ENCODE peak calls at places on chromosomes 6 and 20, in four cellular contexts. T is tibial artery, F is lung, E is ovary. P is an unnamed sample. For H3K9me3, the result is how much of the 10 kb centered on the place peaks cover.

GRCh38 chr20:58048096-58048702 is 180.3 kb downstream of the ANKRD60 start:
- DNase-seq in T (no peak), F (peak), E (no peak), P (no peak)

GRCh38 chr6:6803180-6803978 is 214.9 kb downstream of the LY86 start:
- DNase-seq in T (no peak), F (no peak), E (no peak), P (no peak)

GRCh38 chr6:4370066-4370465 is 234.7 kb upstream of the ECI2 start:
- DNase-seq in T (no peak), F (no peak), E (no peak), P (no peak)

GRCh38 chr6:71248306-71248705 is 40.3 kb upstream of the OGFRL1 start:
- DNase-seq in T (no peak), F (no peak), E (no peak), P (no peak)

GRCh38 chr20:45629496-45630100 is at the start of gene WFDC10A:
- DNase-seq in T (peak), F (peak), E (no peak), P (no peak)

GRCh38 chr6:39091163-39091562 is 23.8 kb downstream of the SAYSD1 start:
- DNase-seq in T (no peak), F (no peak), E (no peak), P (no peak)

GRCh38 chr6:53048431-53049195 is 16.6 kb upstream of the FBXO9 start:
- DNase-seq in T (no peak), F (no peak), E (no peak), P (no peak)

GRCh38 chr6:150116195-150116800 is 26.5 kb upstream of the PPP1R14C start:
- DNase-seq in T (no peak), F (no peak), E (no peak), P (no peak)

GRCh38 chr6:120405947-120406346 is 928.3 kb downstream of the TBC1D32 start:
- DNase-seq in T (no peak), F (no peak), E (no peak), P (no peak)

GRCh38 chr6:148599967-148600426 is 146.8 kb upstream of the UST start:
- DNase-seq in T (no peak), F (no peak), E (no peak), P (no peak)
- H3K27ac ChIP-seq in T (no peak), F (no peak), E (no peak), P (no peak)

DNA sequence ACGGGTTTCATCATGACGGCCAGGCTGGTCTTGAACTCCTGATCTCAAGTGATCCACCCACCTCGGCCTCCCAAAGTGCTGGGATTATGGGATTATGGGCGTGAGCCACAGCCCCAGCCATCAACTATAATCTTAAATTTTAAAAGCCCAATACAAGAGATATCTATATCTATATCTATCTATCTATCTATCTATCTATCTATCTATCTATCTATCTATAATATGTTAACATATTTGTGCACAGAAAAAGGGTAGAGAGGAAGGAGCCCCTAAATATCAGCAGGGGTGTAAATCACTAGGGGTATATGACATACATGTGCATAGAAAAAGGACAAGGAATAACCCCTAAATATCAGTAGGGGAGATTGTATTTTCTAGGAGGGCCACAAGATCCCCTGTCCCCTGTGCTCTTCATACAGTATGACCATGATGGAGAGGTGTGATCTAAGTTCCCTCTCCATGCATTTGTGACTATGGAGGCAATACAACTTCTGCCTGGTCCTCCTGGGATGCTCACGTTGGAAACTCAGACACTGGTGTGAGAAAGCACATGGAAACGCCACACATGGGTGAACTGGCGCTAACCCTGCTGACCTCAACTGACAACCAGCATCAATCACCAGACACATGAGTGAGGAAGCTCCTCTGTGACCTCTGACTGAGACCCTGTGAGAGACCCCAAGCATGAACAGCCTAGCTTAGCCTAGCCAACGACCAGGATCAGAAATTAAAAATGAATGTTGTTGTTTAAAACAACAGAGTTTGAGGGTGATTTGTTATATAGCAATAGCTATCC is 1.2 kb upstream of the SPATS1 start:
- DNase-seq in T (no peak), F (no peak), E (no peak), P (no peak)
- H3K9me3 ChIP-seq in T (under half), F (under half), E (under half), P (under half)

DNA sequence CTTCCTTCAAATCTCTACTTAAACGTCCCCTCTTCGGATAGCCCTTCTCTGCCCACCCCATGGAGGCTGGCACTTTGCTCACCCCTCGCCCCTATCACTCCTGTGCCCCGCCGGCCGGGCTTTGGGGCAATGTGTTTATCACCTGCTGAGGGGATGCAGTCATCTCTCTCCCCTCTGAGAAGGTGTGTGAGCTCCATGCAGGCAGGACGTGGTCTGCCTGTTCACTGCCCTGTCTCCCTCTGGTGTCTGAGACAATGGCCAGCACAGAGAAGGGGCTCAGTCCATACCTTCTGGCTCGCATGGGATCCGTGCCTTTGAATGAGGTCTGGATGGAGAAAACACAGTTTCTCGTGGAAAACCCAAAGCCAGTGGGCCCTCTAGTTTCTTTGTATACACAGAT is 67.6 kb downstream of the GFOD1 start:
- DNase-seq in T (no peak), F (no peak), E (no peak), P (no peak)
- H3K27ac ChIP-seq in T (peak), F (peak), E (no peak), P (no peak)

GRCh38 chr6:22194188-22194921 is 102.5 kb downstream of the PRL start:
- DNase-seq in T (no peak), F (no peak), E (no peak), P (no peak)
- H3K9me3 ChIP-seq in T (under half), F (under half), E (under half), P (under half)

GRCh38 chr6:48916523-48917050 is 546.5 kb downstream of the MMUT start:
- DNase-seq in T (no peak), F (no peak), E (no peak), P (no peak)

GRCh38 chr6:48912503-48912902 is 550.5 kb downstream of the MMUT start:
- DNase-seq in T (no peak), F (no peak), E (no peak), P (no peak)

GRCh38 chr6:48915591-48915990 is 547.5 kb downstream of the MMUT start:
- DNase-seq in T (no peak), F (no peak), E (no peak), P (no peak)

GRCh38 chr6:48919555-48919954 is 543.5 kb downstream of the MMUT start:
- DNase-seq in T (no peak), F (no peak), E (no peak), P (no peak)

GRCh38 chr6:48917233-48917632 is 545.8 kb downstream of the MMUT start:
- DNase-seq in T (no peak), F (no peak), E (no peak), P (no peak)
- H3K27ac ChIP-seq in T (no peak), F (no peak), E (no peak), P (no peak)

DNA sequence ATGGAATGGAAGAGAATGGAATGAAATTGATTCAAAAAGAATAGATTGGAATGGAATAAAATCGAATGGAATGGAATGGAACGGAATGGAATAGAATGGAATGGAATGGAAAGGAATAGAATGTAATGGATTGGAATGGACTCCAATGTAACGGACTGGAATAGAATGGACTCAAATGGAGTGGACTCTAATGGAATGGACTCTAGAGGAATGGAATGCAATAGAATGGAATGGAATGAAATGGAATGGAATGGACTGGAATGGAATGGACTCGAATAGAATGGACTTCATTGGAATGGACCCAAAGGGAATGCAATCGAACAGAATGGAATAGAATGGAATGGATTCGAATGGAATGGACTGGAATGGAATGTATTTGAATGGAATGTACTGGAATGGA is 19.7 kb upstream of the DEFB115 start:
- DNase-seq in T (no peak), F (no peak), E (no peak), P (no peak)
- H3K9me3 ChIP-seq in T (half or more), F (under half), E (under half), P (under half)

DNA sequence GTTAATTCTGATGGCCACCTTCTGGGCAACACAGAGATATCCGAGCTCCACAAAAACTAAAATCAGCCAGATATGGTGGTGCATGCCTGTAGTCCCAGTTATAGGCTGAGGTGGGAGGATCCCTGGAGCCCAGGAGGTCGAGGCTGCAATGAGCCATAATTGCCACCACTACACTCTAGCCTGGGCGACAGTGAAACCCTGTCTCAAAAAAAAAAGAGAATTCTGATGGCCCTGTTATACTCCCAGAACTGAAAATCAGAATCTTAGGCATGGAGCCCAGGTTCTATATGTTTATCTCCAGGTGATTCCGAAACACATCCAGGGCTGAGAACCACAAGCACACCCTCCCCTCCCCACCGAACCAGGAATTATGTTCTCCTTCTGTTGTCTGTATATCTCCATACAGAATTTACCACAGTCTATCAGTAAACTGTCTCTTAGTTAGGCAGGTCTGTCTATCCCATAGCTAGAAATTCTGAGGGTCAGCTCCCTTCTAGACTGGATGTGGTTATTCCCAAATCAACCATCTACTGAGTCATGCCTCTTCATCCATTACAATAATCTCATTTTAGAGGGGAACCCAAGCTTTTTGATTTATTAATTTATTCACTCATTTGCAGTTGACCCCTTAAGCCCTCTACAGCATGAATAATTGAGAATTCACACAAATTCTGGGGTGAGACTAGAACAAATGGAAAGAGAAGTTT is 24.8 kb upstream of the CCND3 start:
- DNase-seq in T (no peak), F (no peak), E (no peak), P (no peak)
- H3K27ac ChIP-seq in T (no peak), F (no peak), E (no peak), P (no peak)

GRCh38 chr20:90651-91050 is 3.2 kb downstream of the DEFB125 start:
- DNase-seq in T (no peak), F (no peak), E (no peak), P (no peak)

GRCh38 chr20:93641-94040 is 6.2 kb downstream of the DEFB125 start:
- DNase-seq in T (no peak), F (no peak), E (no peak), P (no peak)

GRCh38 chr20:95215-95614 is 7.7 kb downstream of the DEFB125 start:
- DNase-seq in T (no peak), F (no peak), E (no peak), P (no peak)
- H3K9me3 ChIP-seq in T (under half), F (under half), E (under half), P (under half)

P was measured in pancreas.